ENCODE peak calls at places on chromosomes 16 and 17, in nine cellular contexts. X is Daoy, R is nephron progenitor cell, M is T-cell, E is HT-29, S is heart right ventricle, H is cardiac muscle cell, N is uterus, L is T-helper 1 cell. Z is an unnamed sample.

GRCh38 chr16:68128577-68129305 is 43.6 kb downstream of the NFATC3 start:
- DNase-seq in L (no peak), N (no peak), E (no peak), S (no peak), R (no peak), M (no peak), X (peak), H (no peak), Z (no peak)

GRCh38 chr17:50274142-50274944 is at the start of gene TMEM92:
- DNase-seq in H (peak), X (peak), E (peak), S (no peak), L (no peak), N (peak), M (no peak), R (peak), Z (peak)

GRCh38 chr16:6573577-6573976 is 759.1 kb upstream of the RBFOX1 start:
- DNase-seq in E (peak), H (peak), R (peak), S (no peak), X (peak), M (no peak), N (no peak), L (no peak), Z (no peak)

GRCh38 chr16:78184554-78185183 is 85.2 kb downstream of the WWOX start:
- DNase-seq in L (no peak), S (no peak), N (no peak), H (no peak), E (peak), M (no peak), X (peak), R (no peak), Z (no peak)

GRCh38 chr16:31508706-31509523 is 724 bp upstream of the RUSF1 start:
- DNase-seq in M (no peak), R (no peak), H (no peak), S (no peak), X (peak), E (no peak), L (no peak), N (no peak), Z (no peak)

GRCh38 chr16:53282975-53283946 is 151.0 kb upstream of the RBL2 start:
- DNase-seq in N (no peak), X (peak), S (no peak), H (peak), M (no peak), L (no peak), E (peak), R (no peak), Z (no peak)

GRCh38 chr17:59972778-59973177 is 8.2 kb upstream of the RNFT1 start:
- DNase-seq in X (no peak), H (no peak), E (no peak), N (no peak), R (no peak), M (no peak), L (no peak), S (no peak), Z (no peak)

GRCh38 chr17:59406278-59406677 is 74.8 kb downstream of the YPEL2 start:
- DNase-seq in R (no peak), H (no peak), M (no peak), S (no peak), N (no peak), X (no peak), E (no peak), L (no peak), Z (no peak)

GRCh38 chr17:66275651-66276050 is 26.8 kb upstream of the PRKCA start:
- DNase-seq in M (no peak), L (no peak), E (peak), X (peak), S (no peak), R (no peak), H (no peak), N (no peak), Z (no peak)

GRCh38 chr16:48971571-48972071 is 310.0 kb downstream of the CBLN1 start:
- DNase-seq in L (no peak), N (peak), M (no peak), R (no peak), E (peak), H (no peak), X (peak), S (no peak), Z (no peak)

Z was measured in WTC11.